ENCODE peak calls at places on chromosomes 12 and 14, in seven cellular contexts. K is stromal cell of bone marrow; Z is NCI-H146; E is skeletal muscle cell; U is effector memory CD4-positive, alpha-beta T cell; I is NT2/D1; T is astrocyte. F is an unnamed sample.

GRCh38 chr12:49357099-49357678 is 10.1 kb upstream of the SPATS2 start:
- DNase-seq in Z (peak), I (no peak), T (no peak), U (no peak), K (no peak), E (no peak), F (no peak)

GRCh38 chr12:122979908-122980191 is 631 bp upstream of the ARL6IP4 start:
- DNase-seq in U (no peak), E (no peak), Z (no peak), T (no peak), I (no peak), K (no peak), F (no peak)

GRCh38 chr14:85438001-85438400 is 91.9 kb upstream of the FLRT2 start:
- DNase-seq in U (no peak), E (no peak), K (no peak), T (no peak), Z (no peak), I (no peak), F (no peak)

GRCh38 chr12:726281-727140 is 25.9 kb upstream of the WNK1 start:
- DNase-seq in Z (no peak), T (peak), E (peak), I (no peak), U (no peak), K (no peak), F (no peak)

GRCh38 chr12:57582440-57582839 is 8.6 kb upstream of the PIP4K2C start:
- DNase-seq in K (no peak), U (no peak), E (no peak), Z (no peak), I (no peak), T (no peak), F (no peak)

GRCh38 chr14:54188036-54188666 is 208.7 kb upstream of the CDKN3 start:
- DNase-seq in T (no peak), K (no peak), E (no peak), I (no peak), U (no peak), Z (no peak), F (no peak)

GRCh38 chr14:90140298-90140955 is 78.6 kb downstream of the KCNK13 start:
- DNase-seq in E (peak), Z (peak), U (no peak), I (no peak), T (peak), K (no peak), F (no peak)

GRCh38 chr12:122876724-122877123 is 19.2 kb downstream of the VPS37B start:
- DNase-seq in K (no peak), Z (peak), T (no peak), I (no peak), E (no peak), U (no peak), F (no peak)

GRCh38 chr12:89494411-89495231 is 30.0 kb downstream of the GALNT4 start:
- DNase-seq in I (no peak), E (no peak), K (peak), U (no peak), Z (no peak), T (peak), F (peak)

GRCh38 chr12:51943346-51943745 is 8.2 kb upstream of the ACVR1B start:
- DNase-seq in I (no peak), K (no peak), E (no peak), T (no peak), Z (no peak), U (no peak), F (no peak)

GRCh38 chr12:64099430-64099829 is 122.7 kb downstream of the KICS2 start:
- DNase-seq in K (peak), E (peak), T (peak), Z (no peak), I (no peak), U (no peak), F (no peak)

GRCh38 chr14:33737446-33737845 is 213.4 kb downstream of the EGLN3 start:
- DNase-seq in U (no peak), T (peak), I (no peak), Z (no peak), E (peak), K (peak), F (no peak)

GRCh38 chr12:52521581-52522266 is 1.5 kb upstream of the KRT5 start:
- DNase-seq in T (peak), K (peak), I (no peak), E (no peak), Z (no peak), U (no peak), F (no peak)

GRCh38 chr12:62248873-62249272 is 11.3 kb upstream of the USP15 start:
- DNase-seq in Z (peak), T (peak), K (no peak), E (no peak), I (no peak), U (no peak), F (no peak)

GRCh38 chr12:93879476-93880376 is 202.6 kb downstream of the CRADD start:
- DNase-seq in E (peak), Z (no peak), U (no peak), K (no peak), T (peak), I (no peak), F (no peak)

GRCh38 chr14:64417042-64417770 is 29.1 kb downstream of the MTHFD1 start:
- DNase-seq in Z (no peak), U (no peak), E (no peak), K (no peak), T (peak), I (no peak), F (no peak)

GRCh38 chr12:62903151-62903550 is 31.8 kb downstream of the PPM1H start:
- DNase-seq in E (no peak), I (no peak), U (no peak), K (no peak), Z (no peak), T (no peak), F (no peak)

GRCh38 chr12:88305491-88305890 is 163.4 kb downstream of the TMTC3 start:
- DNase-seq in E (no peak), I (no peak), T (no peak), U (no peak), Z (peak), K (no peak), F (no peak)

GRCh38 chr12:108854055-108854452 is 3.3 kb downstream of the SSH1 start:
- DNase-seq in T (peak), Z (peak), I (no peak), E (peak), K (peak), U (no peak), F (no peak)

GRCh38 chr14:91470216-91470615 is 39.9 kb downstream of the PPP4R3A start:
- DNase-seq in U (no peak), T (no peak), E (no peak), I (no peak), K (no peak), Z (no peak), F (no peak)

GRCh38 chr14:90239139-90239538 is 17.2 kb upstream of the PSMC1 start:
- DNase-seq in Z (no peak), K (no peak), E (no peak), U (no peak), T (peak), I (no peak), F (no peak)

GRCh38 chr12:851913-852312 is 97.6 kb downstream of the RAD52 start:
- DNase-seq in Z (no peak), U (no peak), K (peak), E (peak), T (peak), I (no peak), F (no peak)